ENCODE peak calls at places on chromosome 13, in seven cellular contexts. W is stomach, U is GM12891, S is SK-N-MC, T is GM12892, C is breast epithelium, L is HepG2. P is an unnamed sample.

GRCh38 chr13:76048675-76049396 is 412.7 kb downstream of the LMO7 start:
- DNase-seq in T (no peak), S (no peak), W (no peak), U (no peak), L (no peak), C (no peak), P (no peak)

GRCh38 chr13:108980237-108980636 is 350.8 kb downstream of the MYO16 start:
- DNase-seq in T (no peak), W (no peak), L (no peak), U (no peak), C (no peak), S (no peak), P (no peak)

GRCh38 chr13:60347174-60347573 is 49.8 kb upstream of the TDRD3 start:
- DNase-seq in U (no peak), C (no peak), S (no peak), L (no peak), W (no peak), T (no peak), P (no peak)

GRCh38 chr13:30805603-30806011 is 70.3 kb downstream of the ALOX5AP start:
- DNase-seq in S (no peak), U (no peak), T (no peak), C (peak), W (no peak), L (peak), P (no peak)

GRCh38 chr13:29513981-29514719 is 81.3 kb downstream of the SLC7A1 start:
- DNase-seq in L (no peak), C (no peak), T (no peak), W (no peak), U (no peak), S (no peak), P (peak)

GRCh38 chr13:84137292-84137691 is 255.0 kb upstream of the SLITRK1 start:
- DNase-seq in C (no peak), W (no peak), T (no peak), S (no peak), L (no peak), U (no peak), P (no peak)

GRCh38 chr13:113080901-113081521 is 24.6 kb upstream of the F7 start:
- DNase-seq in C (no peak), S (no peak), L (no peak), W (no peak), T (no peak), U (no peak), P (no peak)

GRCh38 chr13:75372517-75372916 is 109.5 kb downstream of the TBC1D4 start:
- DNase-seq in S (peak), L (peak), T (no peak), W (no peak), U (no peak), C (no peak), P (peak)

GRCh38 chr13:33236021-33236420 is 49.5 kb downstream of the STARD13 start:
- DNase-seq in S (no peak), C (no peak), U (no peak), T (no peak), W (no peak), L (no peak), P (peak)

GRCh38 chr13:110907951-110908898 is 6.6 kb downstream of the ANKRD10 start:
- DNase-seq in L (peak), S (no peak), U (no peak), W (peak), T (no peak), C (no peak), P (peak)

GRCh38 chr13:44274838-44275237 is 98.8 kb upstream of the SERP2 start:
- DNase-seq in S (no peak), C (no peak), L (no peak), U (no peak), T (no peak), W (no peak), P (no peak)

GRCh38 chr13:59962343-59962742 is 201.4 kb downstream of the DIAPH3 start:
- DNase-seq in C (no peak), T (no peak), U (no peak), S (no peak), W (no peak), L (no peak), P (no peak)

GRCh38 chr13:44732503-44733098 is 156.5 kb upstream of the TSC22D1 start:
- DNase-seq in C (no peak), W (peak), T (no peak), U (no peak), L (peak), S (no peak), P (no peak)

GRCh38 chr13:73399347-73400216 is 340.8 kb downstream of the KLF5 start:
- DNase-seq in W (peak), U (no peak), L (peak), T (no peak), C (no peak), S (no peak), P (no peak)

GRCh38 chr13:75055296-75055695 is 426.7 kb downstream of the TBC1D4 start:
- DNase-seq in S (no peak), T (no peak), C (no peak), U (no peak), L (no peak), W (no peak), P (no peak)

GRCh38 chr13:30705672-30706071 is 29.7 kb upstream of the ALOX5AP start:
- DNase-seq in L (no peak), C (no peak), T (no peak), W (no peak), S (no peak), U (no peak), P (no peak)

GRCh38 chr13:94917814-94918213 is 205.5 kb upstream of the SOX21 start:
- DNase-seq in T (no peak), L (no peak), S (no peak), U (no peak), W (no peak), C (no peak), P (peak)

GRCh38 chr13:42041684-42042035 is 6.8 kb upstream of the DGKH start:
- DNase-seq in T (peak), S (no peak), C (peak), W (peak), L (no peak), U (peak), P (no peak)

GRCh38 chr13:30982506-30982905 is 50.0 kb downstream of the TEX26 start:
- DNase-seq in L (no peak), T (no peak), W (no peak), S (no peak), U (no peak), C (no peak), P (no peak)

GRCh38 chr13:25927966-25928365 is 123.8 kb downstream of the SHISA2 start:
- DNase-seq in U (no peak), S (no peak), L (no peak), T (no peak), C (no peak), W (no peak), P (no peak)

GRCh38 chr13:24218977-24219376 is 58.5 kb downstream of the SPATA13 start:
- DNase-seq in T (no peak), L (no peak), U (no peak), C (no peak), S (no peak), W (no peak), P (no peak)

GRCh38 chr13:46389985-46390384 is 2.9 kb upstream of the RUBCNL start:
- DNase-seq in W (no peak), T (no peak), C (no peak), S (no peak), L (peak), U (no peak), P (no peak)

GRCh38 chr13:89163081-89163480 is 1491.9 kb downstream of the SLITRK5 start:
- DNase-seq in U (no peak), C (no peak), L (no peak), W (no peak), T (no peak), S (no peak), P (no peak)

GRCh38 chr13:107205318-107206112 is 637.6 kb upstream of the ARGLU1 start:
- DNase-seq in C (peak), W (peak), U (peak), S (no peak), T (peak), L (peak), P (peak)

GRCh38 chr13:107203146-107203847 is 635.4 kb upstream of the ARGLU1 start:
- DNase-seq in S (no peak), C (no peak), U (peak), T (peak), L (peak), W (no peak), P (peak)

GRCh38 chr13:107200491-107200890 is 632.6 kb upstream of the ARGLU1 start:
- DNase-seq in L (no peak), T (no peak), S (no peak), U (no peak), W (no peak), C (no peak), P (no peak)

DNA sequence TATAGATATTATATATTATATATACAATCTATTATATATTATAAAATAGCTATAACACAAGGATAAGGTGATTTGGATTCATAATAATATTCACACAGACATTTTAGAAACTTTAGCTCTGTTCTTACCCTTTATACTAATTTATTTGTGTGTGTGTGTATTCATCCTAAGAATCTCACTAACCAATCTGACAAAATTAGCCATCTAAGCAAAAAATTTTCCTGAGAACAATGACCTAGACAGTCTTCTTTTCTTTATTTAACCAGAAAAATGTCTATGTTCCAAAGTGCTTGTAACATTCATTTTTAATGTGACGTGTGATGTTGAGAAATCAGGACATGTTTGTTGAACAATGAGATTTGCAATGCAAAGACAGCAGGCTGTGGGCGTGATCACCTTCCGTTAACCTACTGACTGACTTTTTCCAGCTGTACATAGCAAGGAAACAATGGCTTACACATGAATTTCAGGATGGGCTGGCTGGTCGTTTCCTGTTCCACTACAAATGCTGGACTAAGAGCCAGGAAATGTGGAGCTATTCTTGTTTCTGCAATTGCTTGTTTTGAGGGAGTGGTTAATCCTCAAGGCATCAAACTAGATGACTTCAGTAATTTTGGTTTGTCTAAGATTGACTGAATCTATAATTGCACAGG is 634.6 kb upstream of the ARGLU1 start:
- DNase-seq in L (peak), U (no peak), S (no peak), C (no peak), W (peak), T (no peak), P (peak)
- TF ChIP-seq POLR2AphosphoS5 in L (no peak), U (no peak), S (no peak), C (peak), W (peak), T (no peak), P (peak)

GRCh38 chr13:91609353-91609752 is 210.9 kb downstream of the GPC5 start:
- DNase-seq in U (no peak), L (no peak), W (no peak), S (no peak), C (no peak), T (no peak), P (no peak)
- TF ChIP-seq POLR2AphosphoS5 in U (no peak), L (no peak), W (no peak), S (no peak), C (no peak), T (no peak), P (no peak)

GRCh38 chr13:39516140-39516539 is 86.9 kb downstream of the LHFPL6 start:
- DNase-seq in S (no peak), W (no peak), U (no peak), L (no peak), T (no peak), C (no peak), P (no peak)
- TF ChIP-seq POLR2AphosphoS5 in S (no peak), W (no peak), U (no peak), L (no peak), T (no peak), C (no peak), P (no peak)

GRCh38 chr13:48586591-48587103 is 53.8 kb upstream of the RCBTB2 start:
- DNase-seq in T (no peak), W (peak), U (no peak), L (no peak), S (no peak), C (no peak), P (peak)
- TF ChIP-seq POLR2AphosphoS5 in T (no peak), W (no peak), U (no peak), L (no peak), S (no peak), C (no peak), P (no peak)

GRCh38 chr13:99197257-99197651 is 3.4 kb upstream of the UBAC2 start:
- DNase-seq in L (no peak), T (no peak), S (no peak), C (no peak), W (no peak), U (no peak), P (no peak)

GRCh38 chr13:99193152-99193551 is 7.5 kb upstream of the UBAC2 start:
- DNase-seq in L (no peak), C (no peak), T (no peak), U (no peak), S (no peak), W (no peak), P (no peak)

GRCh38 chr13:99199541-99200432 is 867 bp upstream of the UBAC2 start:
- DNase-seq in L (no peak), W (no peak), T (no peak), C (no peak), S (no peak), U (no peak), P (peak)

GRCh38 chr13:99198630-99199029 is 2.0 kb upstream of the UBAC2 start:
- DNase-seq in W (no peak), U (no peak), T (no peak), C (no peak), L (no peak), S (no peak), P (no peak)

GRCh38 chr13:99196466-99197256 is 4.0 kb upstream of the UBAC2 start:
- DNase-seq in U (no peak), S (no peak), C (no peak), T (no peak), W (no peak), L (no peak), P (peak)
- TF ChIP-seq POLR2AphosphoS5 in U (no peak), S (no peak), C (no peak), T (no peak), W (no peak), L (no peak), P (no peak)

P was measured in endothelial cell of umbilical vein.